ENCODE peak calls at places on chromosomes 7 and 10, in four cellular contexts. J is mucosa of descending colon, C is pancreas, I is A549. V is an unnamed sample. For H3K4me1, the result is how much of the 10 kb centered on the place peaks cover.

GRCh38 chr7:4964506-4964905 is 5.5 kb upstream of the MMD2 start:
- DNase-seq in J (no peak), C (no peak), I (no peak), V (no peak)

GRCh38 chr10:4704034-4704545 is 121.9 kb upstream of the AKR1E2 start:
- DNase-seq in J (no peak), C (no peak), I (peak), V (no peak)

GRCh38 chr10:589961-590680 is 99.3 kb downstream of the DIP2C start:
- DNase-seq in J (no peak), C (no peak), I (no peak), V (no peak)

GRCh38 chr10:44380829-44381600 is 3.9 kb downstream of the CXCL12 start:
- DNase-seq in J (no peak), C (peak), I (no peak), V (peak)

GRCh38 chr7:144835166-144835611 is 664 bp downstream of the TPK1 start:
- DNase-seq in J (peak), C (no peak), I (peak), V (peak)

GRCh38 chr10:30821269-30821993 is 191.9 kb upstream of the LYZL2 start:
- DNase-seq in J (no peak), C (no peak), I (no peak), V (no peak)

GRCh38 chr7:30727061-30727945 is 24.6 kb upstream of the INMT start:
- DNase-seq in J (no peak), C (no peak), I (no peak), V (peak)

GRCh38 chr7:93364806-93365205 is 132.6 kb downstream of the VPS50 start:
- DNase-seq in J (no peak), C (no peak), I (no peak), V (no peak)

GRCh38 chr7:71285614-71286013 is 153.7 kb downstream of the GALNT17 start:
- DNase-seq in J (no peak), C (no peak), I (no peak), V (no peak)

GRCh38 chr10:76195990-76196389 is 764.6 kb downstream of the LRMDA start:
- DNase-seq in J (no peak), C (no peak), I (no peak), V (no peak)

GRCh38 chr10:120457431-120458172 is 575 bp downstream of the PLPP4 start:
- DNase-seq in J (no peak), C (no peak), I (no peak), V (no peak)

GRCh38 chr7:117777335-117778150 is 95.7 kb downstream of the CTTNBP2 start:
- DNase-seq in J (no peak), C (no peak), I (no peak), V (peak)

GRCh38 chr7:1091019-1091643 is 3.2 kb downstream of the GPER1 start:
- DNase-seq in J (no peak), C (no peak), I (no peak), V (no peak)

GRCh38 chr7:69585169-69585568 is 13.1 kb upstream of the AUTS2 start:
- DNase-seq in J (no peak), C (no peak), I (no peak), V (no peak)

GRCh38 chr7:91541641-91542040 is 277.4 kb downstream of the FZD1 start:
- DNase-seq in J (no peak), C (no peak), I (no peak), V (no peak)

GRCh38 chr10:60669491-60669890 is 108.8 kb upstream of the CDK1 start:
- DNase-seq in J (no peak), C (no peak), I (no peak), V (no peak)

GRCh38 chr10:20993387-20994170 is 96.5 kb upstream of the NEBL start:
- DNase-seq in J (no peak), C (no peak), I (no peak), V (no peak)

GRCh38 chr7:39838326-39838725 is 111.7 kb upstream of the CDK13 start:
- DNase-seq in J (no peak), C (no peak), I (no peak), V (no peak)

GRCh38 chr10:102870221-102870620 is 951 bp downstream of the AS3MT start:
- DNase-seq in J (no peak), C (no peak), I (no peak), V (peak)

GRCh38 chr7:74174606-74175082 is 488 bp downstream of the EIF4H start:
- DNase-seq in J (no peak), C (peak), I (peak), V (peak)

GRCh38 chr7:74178632-74179031 is 4.5 kb downstream of the EIF4H start:
- DNase-seq in J (no peak), C (no peak), I (no peak), V (no peak)

GRCh38 chr7:74173866-74174605 is at the start of gene EIF4H:
- DNase-seq in J (peak), C (peak), I (peak), V (peak)

GRCh38 chr7:74175270-74175803 is 1.2 kb downstream of the EIF4H start:
- DNase-seq in J (no peak), C (no peak), I (no peak), V (no peak)

GRCh38 chr7:74176555-74176954 is 2.4 kb downstream of the EIF4H start:
- DNase-seq in J (no peak), C (no peak), I (no peak), V (no peak)
- H3K4me1 ChIP-seq in J (half or more), C (half or more), I (under half), V (under half)

GRCh38 chr10:124114696-124115095 is 21.3 kb upstream of the CHST15 start:
- DNase-seq in J (no peak), C (no peak), I (no peak), V (no peak)
- H3K4me1 ChIP-seq in J (under half), C (under half), I (under half), V (under half)

GRCh38 chr10:79144341-79145173 is 75.8 kb downstream of the ZMIZ1 start:
- DNase-seq in J (no peak), C (no peak), I (no peak), V (no peak)
- H3K4me1 ChIP-seq in J (under half), C (under half), I (half or more), V (under half)

GRCh38 chr10:132460691-132461090 is 63.7 kb downstream of the PWWP2B start:
- DNase-seq in J (peak), C (no peak), I (no peak), V (no peak)

GRCh38 chr10:132460071-132460470 is 63.1 kb downstream of the PWWP2B start:
- DNase-seq in J (peak), C (peak), I (no peak), V (no peak)

GRCh38 chr10:132458595-132459251 is 61.7 kb downstream of the PWWP2B start:
- DNase-seq in J (peak), C (peak), I (peak), V (peak)

GRCh38 chr10:132458071-132458594 is 61.1 kb downstream of the PWWP2B start:
- DNase-seq in J (peak), C (no peak), I (no peak), V (no peak)

GRCh38 chr10:132459252-132460028 is 62.4 kb downstream of the PWWP2B start:
- DNase-seq in J (peak), C (peak), I (no peak), V (no peak)
- H3K4me1 ChIP-seq in J (half or more), C (under half), I (under half), V (under half)